ENCODE peak calls at places on chromosomes 11 and 22, in six cellular contexts. M is MCF 10A, J is left lung, A is cardiac fibroblast, N is H9, W is nephron progenitor cell. L is an unnamed sample.

GRCh38 chr11:117121176-117121575 is 22.9 kb upstream of the PAFAH1B2 start:
- DNase-seq in W (no peak), N (no peak), M (no peak), A (no peak), J (no peak), L (no peak)

GRCh38 chr11:134613646-134614045 is 201.6 kb upstream of the B3GAT1 start:
- DNase-seq in J (no peak), M (no peak), W (no peak), A (no peak), N (no peak), L (no peak)

GRCh38 chr11:19455731-19456130 is 215.0 kb upstream of the E2F8 start:
- DNase-seq in J (no peak), A (peak), M (no peak), W (no peak), N (peak), L (peak)

GRCh38 chr22:25643232-25644000 is 78.9 kb downstream of the GRK3 start:
- DNase-seq in J (no peak), M (no peak), N (no peak), W (no peak), A (no peak), L (no peak)

GRCh38 chr11:76745561-76746207 is 37.5 kb upstream of the TSKU start:
- DNase-seq in W (no peak), J (no peak), A (no peak), N (no peak), M (no peak), L (no peak)

GRCh38 chr22:35811670-35812069 is 94.0 kb downstream of the APOL5 start:
- DNase-seq in W (no peak), J (no peak), N (no peak), A (no peak), M (no peak), L (no peak)

GRCh38 chr22:44358723-44359440 is 46.1 kb upstream of the SHISAL1 start:
- DNase-seq in W (no peak), M (no peak), J (peak), A (no peak), N (no peak), L (no peak)

GRCh38 chr22:17980638-17981051 is 43.7 kb downstream of the MICAL3 start:
- DNase-seq in M (no peak), J (no peak), A (peak), W (no peak), N (no peak), L (no peak)

GRCh38 chr11:94749367-94749766 is 18.8 kb upstream of the AMOTL1 start:
- DNase-seq in N (no peak), J (no peak), W (no peak), M (peak), A (no peak), L (no peak)

GRCh38 chr11:87173185-87174039 is 135.7 kb downstream of the TMEM135 start:
- DNase-seq in N (no peak), J (no peak), M (peak), W (no peak), A (peak), L (no peak)

GRCh38 chr11:70948855-70949551 is 303.4 kb downstream of the SHANK2 start:
- DNase-seq in M (no peak), N (no peak), W (no peak), J (no peak), A (no peak), L (no peak)

GRCh38 chr11:14973621-14974020 is 1.5 kb upstream of the CALCA start:
- DNase-seq in M (no peak), J (no peak), A (peak), N (peak), W (peak), L (peak)

GRCh38 chr11:8480858-8481257 is 113.2 kb downstream of the STK33 start:
- DNase-seq in W (no peak), M (no peak), J (no peak), N (no peak), A (no peak), L (no peak)

GRCh38 chr11:59550842-59551650 is 39.7 kb downstream of the OR4D9 start:
- DNase-seq in N (peak), W (peak), J (peak), M (peak), A (peak), L (peak)

GRCh38 chr11:121154473-121154872 is 53.4 kb downstream of the TECTA start:
- DNase-seq in A (no peak), M (no peak), N (no peak), W (no peak), J (no peak), L (no peak)

GRCh38 chr11:67382481-67383136 is 9.2 kb upstream of the RAD9A start:
- DNase-seq in N (peak), J (peak), M (peak), A (peak), W (peak), L (peak)

GRCh38 chr11:31254411-31254810 is 115.1 kb downstream of the DCDC1 start:
- DNase-seq in M (peak), N (no peak), J (no peak), A (peak), W (no peak), L (no peak)

GRCh38 chr11:110774138-110775014 is 62.1 kb upstream of the ARHGAP20 start:
- DNase-seq in W (no peak), M (peak), N (no peak), A (no peak), J (no peak), L (no peak)

GRCh38 chr11:45900916-45901617 is 6.0 kb downstream of the FREY1 start:
- DNase-seq in N (no peak), A (no peak), J (no peak), M (no peak), W (no peak), L (no peak)

GRCh38 chr11:124669193-124669592 is 4.3 kb downstream of the SIAE start:
- DNase-seq in M (peak), A (peak), W (peak), N (peak), J (no peak), L (peak)

GRCh38 chr11:125429174-125429707 is 66.8 kb downstream of the FEZ1 start:
- DNase-seq in M (peak), N (peak), J (no peak), W (peak), A (peak), L (peak)

GRCh38 chr22:39292561-39293074 is 26.8 kb downstream of the RPL3 start:
- DNase-seq in W (peak), J (peak), M (peak), N (peak), A (peak), L (peak)

GRCh38 chr11:77473001-77473800 is 693 bp downstream of the PAK1 start:
- DNase-seq in W (peak), N (peak), M (peak), J (peak), A (no peak), L (peak)

GRCh38 chr22:25514436-25514835 is 50.0 kb upstream of the GRK3 start:
- DNase-seq in A (no peak), W (no peak), N (no peak), J (no peak), M (peak), L (no peak)

GRCh38 chr11:85040166-85040565 is 587.0 kb downstream of the DLG2 start:
- DNase-seq in W (no peak), M (no peak), J (no peak), N (no peak), A (no peak), L (no peak)

GRCh38 chr22:26471522-26471921 is 12.1 kb downstream of the HPS4 start:
- DNase-seq in M (peak), J (peak), A (peak), W (no peak), N (no peak), L (no peak)

GRCh38 chr22:29320546-29320945 is 5.0 kb upstream of the RASL10A start:
- DNase-seq in M (no peak), A (no peak), J (no peak), W (no peak), N (no peak), L (no peak)
- TF ChIP-seq CTCF in M (no peak), A (peak), J (no peak), W (no peak), N (peak), L (peak)

GRCh38 chr11:27663294-27663693 is 37.0 kb downstream of the BDNF start:
- DNase-seq in M (no peak), N (no peak), W (no peak), A (no peak), J (no peak), L (no peak)

GRCh38 chr11:27656320-27656719 is 43.9 kb downstream of the BDNF start:
- DNase-seq in A (no peak), W (no peak), N (no peak), J (no peak), M (no peak), L (no peak)

GRCh38 chr11:27656806-27657483 is 43.3 kb downstream of the BDNF start:
- DNase-seq in J (no peak), W (no peak), N (no peak), A (no peak), M (no peak), L (no peak)

GRCh38 chr11:27658535-27659236 is 41.6 kb downstream of the BDNF start:
- DNase-seq in J (no peak), M (no peak), W (no peak), N (no peak), A (no peak), L (no peak)

DNA sequence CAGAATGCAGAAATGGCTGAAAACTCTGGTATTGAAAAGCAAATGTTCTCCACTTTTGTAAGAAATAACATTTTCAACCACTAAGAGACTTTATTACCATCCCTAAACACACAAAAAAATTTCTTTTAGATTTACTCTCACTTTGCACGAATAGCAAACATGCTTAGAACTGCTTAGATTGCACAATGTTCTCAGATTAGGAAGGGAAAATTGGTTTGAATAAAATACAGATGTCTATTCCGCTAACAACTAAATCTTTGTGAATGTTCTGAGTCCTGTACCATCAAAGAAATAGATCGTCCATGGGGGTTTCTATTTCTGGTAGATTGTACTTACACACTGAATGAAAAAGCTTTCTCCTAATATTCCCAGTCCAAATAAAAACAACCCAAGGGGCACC is 40.1 kb downstream of the BDNF start:
- DNase-seq in N (no peak), A (no peak), J (no peak), W (no peak), M (no peak), L (no peak)
- TF ChIP-seq CTCF in N (no peak), A (no peak), J (no peak), W (no peak), M (no peak), L (no peak)

GRCh38 chr11:129699711-129700304 is 115.8 kb upstream of the TMEM45B start:
- DNase-seq in A (no peak), W (no peak), M (no peak), J (no peak), N (no peak), L (no peak)
- TF ChIP-seq CTCF in A (no peak), W (no peak), M (peak), J (no peak), N (peak), L (peak)

DNA sequence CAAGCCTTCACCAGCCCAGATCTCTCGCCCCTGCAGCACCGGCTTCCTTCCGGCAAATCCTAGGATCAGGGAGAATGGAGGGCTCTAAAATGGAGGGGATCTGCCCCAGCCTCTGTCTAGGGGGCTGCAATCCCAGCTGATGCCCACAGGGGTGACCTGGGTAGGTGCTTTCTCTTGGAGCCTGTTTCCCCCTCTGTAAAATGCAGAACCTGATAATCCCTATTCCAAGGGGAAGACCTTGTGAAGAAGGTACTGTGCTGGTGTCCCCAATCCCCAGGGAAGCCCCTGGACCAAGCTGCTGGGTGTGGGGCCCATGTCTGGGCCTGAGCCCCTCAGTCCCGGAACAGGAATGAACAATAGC is 2.8 kb downstream of the EMID1 start:
- DNase-seq in N (no peak), W (no peak), J (no peak), M (no peak), A (no peak), L (no peak)
- TF ChIP-seq CTCF in N (peak), W (no peak), J (no peak), M (no peak), A (no peak), L (peak)

GRCh38 chr11:1763796-1764661 is at the start of gene CTSD:
- DNase-seq in J (peak), A (peak), M (peak), N (peak), W (peak), L (peak)

GRCh38 chr11:1768141-1768469 is 4.4 kb upstream of the CTSD start:
- DNase-seq in A (no peak), N (no peak), J (no peak), M (no peak), W (no peak), L (no peak)

GRCh38 chr11:1767399-1768140 is 3.8 kb upstream of the CTSD start:
- DNase-seq in M (no peak), J (peak), N (no peak), W (no peak), A (no peak), L (no peak)

GRCh38 chr11:1766719-1767398 is 3.1 kb upstream of the CTSD start:
- DNase-seq in M (no peak), A (no peak), J (peak), N (no peak), W (no peak), L (no peak)

DNA sequence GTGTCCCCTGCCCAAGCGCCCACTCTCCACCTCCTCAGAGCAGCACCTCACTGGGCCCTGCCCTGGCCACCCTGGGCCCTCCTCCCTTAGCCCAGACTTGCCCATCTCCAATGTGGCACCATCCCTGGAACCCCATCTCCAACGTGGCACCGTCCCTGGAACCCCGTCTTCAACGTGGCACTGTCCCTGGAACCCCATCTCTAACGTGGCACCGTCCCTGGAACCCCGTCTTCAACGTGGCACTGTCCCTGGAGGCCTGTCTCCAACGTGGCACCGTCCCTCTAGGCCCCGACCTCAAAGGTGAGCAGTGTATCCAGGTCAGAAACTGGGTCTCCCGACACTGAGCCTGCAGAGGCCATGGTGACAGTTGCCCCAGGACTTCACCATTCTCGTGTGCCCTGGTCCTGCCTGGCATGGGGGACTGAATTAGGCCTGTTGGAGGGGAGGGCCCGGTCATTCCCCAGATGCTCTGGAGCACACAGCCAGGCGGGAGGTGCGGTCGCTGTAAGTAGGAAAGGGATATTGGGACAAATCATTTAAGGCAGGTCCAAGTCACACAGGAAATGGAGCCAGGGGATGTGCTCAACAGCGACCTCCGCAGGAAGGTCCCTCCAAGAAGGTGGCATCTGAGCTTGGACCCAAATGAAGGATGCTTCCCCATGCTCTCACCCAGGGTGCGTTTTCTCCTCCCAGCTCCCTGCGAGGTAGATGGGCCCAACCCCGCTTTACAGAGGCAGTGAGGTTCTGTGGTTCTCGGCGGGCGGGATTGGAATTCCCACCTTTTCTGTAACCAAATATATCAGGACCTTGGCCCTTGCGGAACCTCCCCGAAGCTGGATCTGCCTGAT is 2.4 kb upstream of the CTSD start:
- DNase-seq in N (peak), J (peak), A (no peak), W (no peak), M (no peak), L (no peak)
- TF ChIP-seq CTCF in N (peak), J (no peak), A (no peak), W (no peak), M (no peak), L (no peak)

GRCh38 chr11:923691-924405 is 1.8 kb upstream of the AP2A2 start:
- DNase-seq in N (no peak), A (no peak), W (no peak), M (no peak), J (no peak), L (no peak)

GRCh38 chr11:926341-926916 is 759 bp downstream of the AP2A2 start:
- DNase-seq in J (no peak), W (peak), M (peak), A (peak), N (no peak), L (no peak)

GRCh38 chr11:925158-925495 is 543 bp upstream of the AP2A2 start:
- DNase-seq in J (no peak), W (no peak), M (no peak), N (no peak), A (no peak), L (no peak)

GRCh38 chr11:924406-925157 is 1.1 kb upstream of the AP2A2 start:
- DNase-seq in W (no peak), A (no peak), N (no peak), M (no peak), J (no peak), L (no peak)

DNA sequence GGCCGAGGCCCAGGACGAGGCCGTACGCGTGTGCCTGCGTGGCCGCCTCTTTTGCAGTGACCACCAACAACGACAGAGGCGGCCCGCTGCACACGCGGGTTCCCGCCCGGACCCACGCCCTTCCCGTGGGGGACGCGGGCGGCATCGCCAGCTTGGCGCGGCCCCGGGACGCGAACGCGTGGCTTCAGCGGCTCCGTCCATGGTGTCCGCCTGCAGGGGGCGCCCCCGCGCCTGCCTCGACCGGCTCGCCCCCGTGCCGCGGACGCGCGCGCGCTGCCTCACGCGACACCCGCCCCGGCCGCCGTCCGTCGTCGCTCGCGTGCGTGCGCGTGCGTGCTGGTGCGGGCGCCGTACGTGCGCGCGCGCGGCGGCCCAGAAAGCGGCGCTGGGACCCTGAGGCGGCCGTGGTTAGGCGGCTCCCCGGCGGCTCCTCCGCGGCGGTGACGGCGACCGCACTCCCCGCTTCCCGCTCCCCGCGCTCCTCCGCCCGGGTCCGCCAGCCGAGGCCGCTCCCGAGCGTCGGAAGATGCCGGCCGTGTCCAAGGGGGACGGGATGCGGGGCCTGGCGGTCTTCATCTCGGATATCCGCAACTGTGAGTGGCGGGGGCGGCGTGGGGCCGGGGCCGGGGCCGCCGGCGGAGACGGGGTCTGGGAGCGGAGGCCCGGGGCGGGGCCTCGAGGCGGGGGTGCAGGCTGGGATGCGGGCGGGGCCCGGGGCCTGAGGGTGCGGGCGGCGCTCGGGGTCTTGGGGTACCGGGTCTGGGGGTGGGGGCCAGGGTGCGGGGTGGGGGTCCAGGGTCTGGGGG is at the start of gene AP2A2:
- DNase-seq in J (peak), A (peak), M (peak), W (peak), N (peak), L (peak)
- TF ChIP-seq CTCF in J (peak), A (peak), M (peak), W (peak), N (peak), L (peak)

DNA sequence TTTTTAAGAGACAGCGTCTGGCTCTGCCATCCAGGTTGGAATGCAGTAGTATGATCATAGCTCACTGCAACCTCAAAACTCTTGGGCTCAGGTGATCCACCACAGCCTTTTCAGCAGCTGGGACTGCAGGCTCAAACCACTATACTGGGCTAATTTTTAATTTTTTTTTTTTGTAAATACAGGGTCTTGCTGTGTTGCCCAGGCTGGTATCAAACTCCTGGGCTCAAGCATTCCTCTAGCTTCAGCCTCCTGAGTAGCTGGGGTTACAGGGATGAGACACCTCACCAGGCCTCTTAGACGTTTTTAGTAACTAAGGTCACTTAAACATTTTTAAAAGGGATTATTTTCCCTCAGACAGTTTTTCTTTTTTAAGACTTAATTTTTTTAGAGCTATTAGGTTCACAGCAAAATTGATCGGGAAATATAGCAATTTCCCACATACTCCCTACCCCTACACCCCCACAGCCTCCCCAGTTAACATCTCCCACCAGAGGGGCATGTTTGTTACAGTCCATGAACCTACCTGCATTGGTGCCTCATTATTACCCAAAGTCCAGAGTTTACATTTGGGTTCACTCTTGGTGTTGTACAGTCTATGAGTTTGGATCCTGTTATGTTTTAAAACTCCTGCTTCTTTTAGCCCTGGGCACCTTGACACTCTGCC is 3.9 kb downstream of the BCR start:
- DNase-seq in N (no peak), A (no peak), M (no peak), J (no peak), W (no peak), L (no peak)
- TF ChIP-seq CTCF in N (no peak), A (no peak), M (no peak), J (no peak), W (no peak), L (no peak)

GRCh38 chr22:46569848-46570695 is 32.7 kb upstream of the CELSR1 start:
- DNase-seq in J (peak), W (no peak), N (no peak), A (no peak), M (no peak), L (no peak)
- TF ChIP-seq CTCF in J (no peak), W (no peak), N (no peak), A (no peak), M (no peak), L (no peak)

GRCh38 chr11:12993626-12994025 is 15.5 kb upstream of the RASSF10 start:
- DNase-seq in M (no peak), J (no peak), A (no peak), W (no peak), N (no peak), L (no peak)
- TF ChIP-seq CTCF in M (no peak), J (no peak), A (no peak), W (no peak), N (no peak), L (no peak)

L was measured in neural crest cell.